ENCODE peak calls at places on chromosomes 5 and 9, in seven cellular contexts. Y is amniotic stem cell; B is T-helper 2 cell; D is frontal cortex; J is T-helper 9 cell; M is HFFc6; L is CD4-positive, CD25-positive, alpha-beta regulatory T cell. U is an unnamed sample.

GRCh38 chr5:147040856-147041255 is 162.3 kb upstream of the PPP2R2B start:
- DNase-seq in Y (no peak), B (no peak), D (no peak), J (no peak), M (no peak), L (no peak), U (no peak)

GRCh38 chr5:140295414-140295813 is 7.5 kb downstream of the PFDN1 start:
- DNase-seq in Y (peak; percentile 89), B (no peak), D (no peak), J (no peak), M (peak; percentile 94), L (no peak), U (no peak)

GRCh38 chr9:121557581-121558422 is 58.2 kb upstream of the GGTA1 start:
- DNase-seq in Y (peak; percentile 78), B (no peak), D (no peak), J (no peak), M (peak; percentile 86), L (peak; percentile 15), U (no peak)

GRCh38 chr9:132609829-132610228 is 27.4 kb downstream of the BARHL1 start:
- DNase-seq in Y (no peak), B (no peak), D (no peak), J (no peak), M (peak; percentile 95), L (no peak), U (no peak)

GRCh38 chr5:78483809-78484521 is 123.5 kb downstream of the SCAMP1 start:
- DNase-seq in Y (no peak), B (no peak), D (no peak), J (no peak), M (no peak), L (peak; percentile 49), U (no peak)

GRCh38 chr5:143696920-143697319 is 115.0 kb upstream of the HMHB1 start:
- DNase-seq in Y (no peak), B (no peak), D (no peak), J (no peak), M (no peak), L (no peak), U (no peak)

GRCh38 chr5:1118231-1118698 is 6.4 kb upstream of the SLC12A7 start:
- DNase-seq in Y (no peak), B (no peak), D (no peak), J (no peak), M (no peak), L (no peak), U (no peak)

GRCh38 chr5:134614461-134615085 is 18.1 kb downstream of the SAR1B start:
- DNase-seq in Y (no peak), B (no peak), D (no peak), J (no peak), M (no peak), L (no peak), U (no peak)

GRCh38 chr5:23448627-23449026 is 58.8 kb upstream of the PRDM9 start:
- DNase-seq in Y (no peak), B (no peak), D (no peak), J (no peak), M (no peak), L (no peak), U (no peak)

GRCh38 chr9:97703437-97704326 is 6.5 kb upstream of the XPA start:
- DNase-seq in Y (peak; percentile 11), B (no peak), D (no peak), J (no peak), M (peak; percentile 85), L (peak; percentile 37), U (no peak)

GRCh38 chr5:14685757-14686156 is 21.2 kb downstream of the OTULIN start:
- DNase-seq in Y (no peak), B (no peak), D (peak; percentile 37), J (no peak), M (peak; percentile 72), L (peak; percentile 76), U (no peak)

GRCh38 chr5:169997736-169998284 is 17.5 kb upstream of the INSYN2B start:
- DNase-seq in Y (no peak), B (no peak), D (no peak), J (no peak), M (no peak), L (no peak), U (no peak)

GRCh38 chr5:172505840-172506638 is 51.7 kb upstream of the SH3PXD2B start:
- DNase-seq in Y (no peak), B (no peak), D (no peak), J (no peak), M (no peak), L (no peak), U (no peak)

GRCh38 chr9:125750656-125751035 is 3.5 kb downstream of the PBX3 start:
- DNase-seq in Y (no peak), B (no peak), D (no peak), J (no peak), M (no peak), L (no peak), U (no peak)

GRCh38 chr5:76114192-76114795 is 31.1 kb downstream of the SV2C start:
- DNase-seq in Y (no peak), B (no peak), D (no peak), J (no peak), M (no peak), L (no peak), U (no peak)

U was measured in T follicular helper cell.